ENCODE peak calls at places on chromosomes 4 and X, in ten cellular contexts. One of them, this sample, is unnamed. For H3K4me1, the result is how much of the 10 kb centered on the place peaks cover.

GRCh38 chrX:151984328-151984727 is 9.9 kb upstream of the GABRE start:
- DNase-seq in upper lobe of left lung: no peak
- DNase-seq in spleen: no peak
- DNase-seq in transverse colon: no peak
- DNase-seq in gastrocnemius medialis: no peak
- DNase-seq in sigmoid colon: no peak
- DNase-seq in breast epithelium: no peak
- DNase-seq in suprapubic skin: no peak
- DNase-seq in A549: no peak
- DNase-seq in body of pancreas: no peak
- DNase-seq in this sample: no peak

GRCh38 chr4:126916626-126917140 is 716.1 kb upstream of the INTU start:
- DNase-seq in suprapubic skin: no peak
- DNase-seq in A549: no peak
- DNase-seq in upper lobe of left lung: no peak
- DNase-seq in gastrocnemius medialis: no peak
- DNase-seq in body of pancreas: no peak
- DNase-seq in sigmoid colon: no peak
- DNase-seq in breast epithelium: no peak
- DNase-seq in transverse colon: no peak
- DNase-seq in spleen: no peak
- DNase-seq in this sample: no peak

GRCh38 chrX:53354669-53355068 is 67.8 kb downstream of the SMC1A start:
- DNase-seq in suprapubic skin: no peak
- DNase-seq in transverse colon: no peak
- DNase-seq in sigmoid colon: no peak
- DNase-seq in breast epithelium: no peak
- DNase-seq in A549: peak
- DNase-seq in upper lobe of left lung: no peak
- DNase-seq in gastrocnemius medialis: no peak
- DNase-seq in spleen: no peak
- DNase-seq in body of pancreas: no peak
- DNase-seq in this sample: no peak

GRCh38 chrX:67781132-67781531 is 237.3 kb downstream of the AR start:
- DNase-seq in upper lobe of left lung: no peak
- DNase-seq in sigmoid colon: no peak
- DNase-seq in suprapubic skin: no peak
- DNase-seq in A549: no peak
- DNase-seq in spleen: no peak
- DNase-seq in transverse colon: no peak
- DNase-seq in body of pancreas: peak
- DNase-seq in gastrocnemius medialis: peak
- DNase-seq in breast epithelium: no peak
- DNase-seq in this sample: no peak

GRCh38 chr4:138689593-138689992 is 326.0 kb upstream of the NOCT start:
- DNase-seq in A549: no peak
- DNase-seq in upper lobe of left lung: no peak
- DNase-seq in suprapubic skin: no peak
- DNase-seq in sigmoid colon: no peak
- DNase-seq in transverse colon: no peak
- DNase-seq in body of pancreas: no peak
- DNase-seq in gastrocnemius medialis: no peak
- DNase-seq in breast epithelium: no peak
- DNase-seq in spleen: no peak
- DNase-seq in this sample: no peak

GRCh38 chrX:46770817-46771163 is 11.9 kb upstream of the SLC9A7 start:
- DNase-seq in suprapubic skin: no peak
- DNase-seq in body of pancreas: no peak
- DNase-seq in transverse colon: no peak
- DNase-seq in sigmoid colon: no peak
- DNase-seq in upper lobe of left lung: no peak
- DNase-seq in spleen: no peak
- DNase-seq in gastrocnemius medialis: no peak
- DNase-seq in A549: no peak
- DNase-seq in breast epithelium: no peak
- DNase-seq in this sample: no peak

GRCh38 chrX:70979136-70979762 is 48.4 kb upstream of the SLC7A3 start:
- DNase-seq in suprapubic skin: no peak
- DNase-seq in upper lobe of left lung: no peak
- DNase-seq in body of pancreas: peak
- DNase-seq in transverse colon: no peak
- DNase-seq in gastrocnemius medialis: no peak
- DNase-seq in sigmoid colon: no peak
- DNase-seq in breast epithelium: no peak
- DNase-seq in spleen: no peak
- DNase-seq in A549: peak
- DNase-seq in this sample: no peak

GRCh38 chr4:72383439-72383838 is 185.6 kb downstream of the ADAMTS3 start:
- DNase-seq in suprapubic skin: no peak
- DNase-seq in A549: no peak
- DNase-seq in sigmoid colon: no peak
- DNase-seq in spleen: no peak
- DNase-seq in transverse colon: no peak
- DNase-seq in breast epithelium: no peak
- DNase-seq in body of pancreas: no peak
- DNase-seq in upper lobe of left lung: no peak
- DNase-seq in gastrocnemius medialis: no peak
- DNase-seq in this sample: no peak

GRCh38 chr4:3716876-3717235 is 49.3 kb upstream of the ADRA2C start:
- DNase-seq in sigmoid colon: no peak
- DNase-seq in transverse colon: no peak
- DNase-seq in upper lobe of left lung: no peak
- DNase-seq in spleen: peak
- DNase-seq in gastrocnemius medialis: no peak
- DNase-seq in A549: no peak
- DNase-seq in body of pancreas: no peak
- DNase-seq in breast epithelium: no peak
- DNase-seq in suprapubic skin: no peak
- DNase-seq in this sample: peak

GRCh38 chrX:2848806-2849420 is 20.2 kb downstream of the GYG2 start:
- DNase-seq in sigmoid colon: no peak
- DNase-seq in breast epithelium: no peak
- DNase-seq in spleen: no peak
- DNase-seq in transverse colon: no peak
- DNase-seq in body of pancreas: no peak
- DNase-seq in gastrocnemius medialis: no peak
- DNase-seq in A549: no peak
- DNase-seq in upper lobe of left lung: no peak
- DNase-seq in suprapubic skin: no peak
- DNase-seq in this sample: no peak

GRCh38 chr4:95507147-95507546 is 41.6 kb downstream of the UNC5C start:
- DNase-seq in transverse colon: no peak
- DNase-seq in sigmoid colon: no peak
- DNase-seq in gastrocnemius medialis: no peak
- DNase-seq in breast epithelium: no peak
- DNase-seq in spleen: no peak
- DNase-seq in suprapubic skin: no peak
- DNase-seq in body of pancreas: no peak
- DNase-seq in A549: no peak
- DNase-seq in upper lobe of left lung: no peak
- DNase-seq in this sample: no peak

GRCh38 chr4:12145768-12146167 is 717.1 kb upstream of the HS3ST1 start:
- DNase-seq in gastrocnemius medialis: no peak
- DNase-seq in body of pancreas: no peak
- DNase-seq in spleen: no peak
- DNase-seq in suprapubic skin: no peak
- DNase-seq in transverse colon: no peak
- DNase-seq in A549: no peak
- DNase-seq in sigmoid colon: no peak
- DNase-seq in upper lobe of left lung: no peak
- DNase-seq in breast epithelium: no peak
- DNase-seq in this sample: no peak

GRCh38 chr4:159177265-159178146 is 74.6 kb downstream of the RAPGEF2 start:
- DNase-seq in spleen: no peak
- DNase-seq in suprapubic skin: no peak
- DNase-seq in breast epithelium: no peak
- DNase-seq in upper lobe of left lung: no peak
- DNase-seq in body of pancreas: no peak
- DNase-seq in sigmoid colon: no peak
- DNase-seq in A549: no peak
- DNase-seq in gastrocnemius medialis: peak
- DNase-seq in transverse colon: no peak
- DNase-seq in this sample: no peak

GRCh38 chr4:113540859-113541258 is 220.7 kb downstream of the CAMK2D start:
- DNase-seq in upper lobe of left lung: no peak
- DNase-seq in suprapubic skin: no peak
- DNase-seq in A549: no peak
- DNase-seq in gastrocnemius medialis: no peak
- DNase-seq in spleen: no peak
- DNase-seq in transverse colon: no peak
- DNase-seq in breast epithelium: no peak
- DNase-seq in sigmoid colon: no peak
- DNase-seq in body of pancreas: peak
- DNase-seq in this sample: peak

GRCh38 chr4:134906404-134907023 is 704.9 kb upstream of the PABPC4L start:
- DNase-seq in gastrocnemius medialis: no peak
- DNase-seq in suprapubic skin: no peak
- DNase-seq in spleen: no peak
- DNase-seq in breast epithelium: no peak
- DNase-seq in body of pancreas: no peak
- DNase-seq in A549: no peak
- DNase-seq in sigmoid colon: no peak
- DNase-seq in transverse colon: no peak
- DNase-seq in upper lobe of left lung: no peak
- DNase-seq in this sample: no peak

GRCh38 chrX:49309401-49309981 is 6.0 kb downstream of the GAGE10 start:
- DNase-seq in suprapubic skin: no peak
- DNase-seq in transverse colon: no peak
- DNase-seq in A549: no peak
- DNase-seq in body of pancreas: no peak
- DNase-seq in breast epithelium: no peak
- DNase-seq in spleen: no peak
- DNase-seq in gastrocnemius medialis: no peak
- DNase-seq in sigmoid colon: no peak
- DNase-seq in upper lobe of left lung: no peak
- DNase-seq in this sample: no peak

DNA sequence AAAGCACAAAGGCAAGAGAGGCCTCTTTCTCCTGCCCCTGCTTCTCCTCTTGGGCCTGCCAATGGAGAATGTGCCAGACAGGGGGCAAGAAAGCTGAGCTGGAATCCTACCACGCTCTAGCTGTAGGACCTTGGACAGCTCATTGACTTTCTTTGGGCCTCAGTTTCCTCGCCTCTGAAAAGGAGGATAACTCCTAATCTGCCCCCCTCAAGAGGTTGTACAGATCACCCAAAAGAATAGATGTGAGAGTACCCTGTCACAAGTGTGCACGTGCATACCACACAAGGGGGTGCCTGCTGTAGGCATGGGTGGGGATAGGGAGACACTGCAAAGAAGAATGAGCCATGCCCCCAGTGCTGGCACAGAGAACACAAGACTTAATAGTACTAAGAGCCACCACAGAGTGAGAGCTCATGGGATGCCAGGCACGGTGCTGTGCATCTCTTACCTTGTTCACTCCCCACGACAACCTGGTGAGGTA is 2.3 kb downstream of the SASH3 start:
- DNase-seq in transverse colon: no peak
- DNase-seq in breast epithelium: no peak
- DNase-seq in sigmoid colon: no peak
- DNase-seq in spleen: no peak
- DNase-seq in upper lobe of left lung: no peak
- DNase-seq in gastrocnemius medialis: no peak
- DNase-seq in suprapubic skin: no peak
- DNase-seq in body of pancreas: no peak
- DNase-seq in A549: no peak
- DNase-seq in this sample: no peak
- H3K4me1 ChIP-seq in transverse colon: under half
- H3K4me1 ChIP-seq in breast epithelium: under half
- H3K4me1 ChIP-seq in sigmoid colon: under half
- H3K4me1 ChIP-seq in spleen: half or more
- H3K4me1 ChIP-seq in upper lobe of left lung: under half
- H3K4me1 ChIP-seq in gastrocnemius medialis: under half
- H3K4me1 ChIP-seq in suprapubic skin: under half
- H3K4me1 ChIP-seq in body of pancreas: under half
- H3K4me1 ChIP-seq in A549: under half
- H3K4me1 ChIP-seq in this sample: under half

GRCh38 chr4:7285244-7286122 is 93.1 kb downstream of the SORCS2 start:
- DNase-seq in A549: no peak
- DNase-seq in spleen: no peak
- DNase-seq in transverse colon: no peak
- DNase-seq in sigmoid colon: no peak
- DNase-seq in upper lobe of left lung: no peak
- DNase-seq in body of pancreas: no peak
- DNase-seq in suprapubic skin: no peak
- DNase-seq in breast epithelium: peak
- DNase-seq in gastrocnemius medialis: no peak
- DNase-seq in this sample: no peak
- TF ChIP-seq POLR2A in A549: no peak
- TF ChIP-seq POLR2A in spleen: no peak
- TF ChIP-seq POLR2A in transverse colon: no peak
- TF ChIP-seq POLR2A in sigmoid colon: no peak
- TF ChIP-seq POLR2A in upper lobe of left lung: no peak
- TF ChIP-seq POLR2A in body of pancreas: no peak
- TF ChIP-seq POLR2A in suprapubic skin: no peak
- TF ChIP-seq POLR2A in breast epithelium: no peak
- TF ChIP-seq POLR2A in gastrocnemius medialis: no peak
- TF ChIP-seq POLR2A in this sample: no peak

DNA sequence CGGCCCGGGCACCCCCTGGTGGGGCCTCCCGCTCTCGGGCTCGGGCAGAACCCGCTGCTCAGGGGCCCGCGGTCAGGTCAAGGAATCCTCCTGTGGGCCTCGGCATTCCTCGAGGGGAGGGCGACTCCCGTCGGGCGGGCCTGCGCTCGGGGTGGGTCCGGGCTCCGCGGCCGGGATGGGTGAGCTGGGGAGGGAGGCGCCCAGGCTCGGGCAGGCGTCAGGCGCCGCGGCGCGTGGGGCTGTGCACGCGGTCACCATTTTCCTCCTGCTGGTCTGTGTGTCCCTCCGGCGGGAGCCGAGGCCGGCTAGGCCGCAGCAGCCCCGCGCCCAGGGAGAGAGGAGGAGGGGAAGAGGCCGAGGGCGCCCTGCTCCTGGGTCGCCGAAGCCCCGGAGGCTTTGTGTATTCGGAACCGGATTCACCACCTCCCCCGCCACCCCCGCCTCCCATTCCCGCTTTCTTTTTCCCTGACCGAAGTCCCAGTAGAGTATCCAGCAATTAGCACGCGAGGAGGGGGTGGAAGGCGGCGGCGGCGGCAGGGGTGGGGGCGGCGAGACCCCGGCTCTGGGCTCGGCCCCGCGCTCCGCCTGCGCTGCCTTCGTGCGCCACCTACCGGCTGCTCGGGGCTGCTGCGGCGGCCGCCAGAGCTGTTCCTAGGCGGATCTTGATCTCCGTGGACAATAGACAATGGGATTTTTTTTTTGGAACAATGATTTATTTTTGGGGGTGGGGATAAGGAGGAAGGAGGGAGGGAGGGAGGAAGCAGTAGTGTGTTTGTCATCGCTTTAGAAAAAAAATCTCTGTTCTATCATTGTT is 99.0 kb upstream of the MAML3 start:
- DNase-seq in body of pancreas: peak
- DNase-seq in suprapubic skin: peak
- DNase-seq in A549: peak
- DNase-seq in sigmoid colon: peak
- DNase-seq in transverse colon: peak
- DNase-seq in upper lobe of left lung: peak
- DNase-seq in breast epithelium: peak
- DNase-seq in spleen: peak
- DNase-seq in gastrocnemius medialis: peak
- DNase-seq in this sample: peak
- H3K4me1 ChIP-seq in body of pancreas: under half
- H3K4me1 ChIP-seq in suprapubic skin: under half
- H3K4me1 ChIP-seq in A549: half or more
- H3K4me1 ChIP-seq in sigmoid colon: under half
- H3K4me1 ChIP-seq in transverse colon: under half
- H3K4me1 ChIP-seq in upper lobe of left lung: under half
- H3K4me1 ChIP-seq in breast epithelium: under half
- H3K4me1 ChIP-seq in spleen: under half
- H3K4me1 ChIP-seq in gastrocnemius medialis: under half
- H3K4me1 ChIP-seq in this sample: under half

GRCh38 chrX:154490414-154491083 is at the start of gene SLC10A3:
- DNase-seq in spleen: peak
- DNase-seq in upper lobe of left lung: peak
- DNase-seq in sigmoid colon: peak
- DNase-seq in body of pancreas: peak
- DNase-seq in transverse colon: peak
- DNase-seq in suprapubic skin: peak
- DNase-seq in gastrocnemius medialis: peak
- DNase-seq in A549: peak
- DNase-seq in breast epithelium: peak
- DNase-seq in this sample: peak
- TF ChIP-seq POLR2A in spleen: peak
- TF ChIP-seq POLR2A in upper lobe of left lung: no peak
- TF ChIP-seq POLR2A in sigmoid colon: peak
- TF ChIP-seq POLR2A in body of pancreas: peak
- TF ChIP-seq POLR2A in transverse colon: peak
- TF ChIP-seq POLR2A in suprapubic skin: no peak
- TF ChIP-seq POLR2A in gastrocnemius medialis: peak
- TF ChIP-seq POLR2A in A549: peak
- TF ChIP-seq POLR2A in breast epithelium: peak
- TF ChIP-seq POLR2A in this sample: peak

This sample was measured in heart left ventricle.